ENCODE peak calls at places on chromosomes 16 and 17, in six cellular contexts. One of them, this sample, is unnamed.
A peak's percentile ranks its signal among the peaks of the same experiment; 100 is the strongest.

GRCh38 chr17:56593741-56594527 is 435 bp downstream of the NOG start:
- DNase-seq in NCI-H2227 treated with DMSO at 0.1 percent for 48 hours: peak; percentile 61
- DNase-seq in EL: peak; percentile 83
- DNase-seq in progenitor cell of endocrine pancreas: peak; percentile 52
- DNase-seq in memory B cell: peak; percentile 37
- DNase-seq in choroid plexus epithelial cell: peak; percentile 61
- DNase-seq in this sample: peak; percentile 81

GRCh38 chr16:87360862-87361610 is 22.5 kb downstream of the FBXO31 start:
- DNase-seq in NCI-H2227 treated with DMSO at 0.1 percent for 48 hours: no peak
- DNase-seq in EL: no peak
- DNase-seq in progenitor cell of endocrine pancreas: no peak
- DNase-seq in memory B cell: no peak
- DNase-seq in choroid plexus epithelial cell: no peak
- DNase-seq in this sample: no peak

GRCh38 chr17:56937688-56938087 is 23.2 kb downstream of the COIL start:
- DNase-seq in NCI-H2227 treated with DMSO at 0.1 percent for 48 hours: no peak
- DNase-seq in EL: peak; percentile 36
- DNase-seq in progenitor cell of endocrine pancreas: no peak
- DNase-seq in memory B cell: no peak
- DNase-seq in choroid plexus epithelial cell: no peak
- DNase-seq in this sample: no peak

GRCh38 chr16:28180660-28181556 is 30.9 kb downstream of the XPO6 start:
- DNase-seq in NCI-H2227 treated with DMSO at 0.1 percent for 48 hours: no peak
- DNase-seq in EL: peak; percentile 69
- DNase-seq in progenitor cell of endocrine pancreas: no peak
- DNase-seq in memory B cell: no peak
- DNase-seq in choroid plexus epithelial cell: peak; percentile 60
- DNase-seq in this sample: no peak

GRCh38 chr16:58507195-58507962 is 7.4 kb downstream of the NDRG4 start:
- DNase-seq in NCI-H2227 treated with DMSO at 0.1 percent for 48 hours: no peak
- DNase-seq in EL: no peak
- DNase-seq in progenitor cell of endocrine pancreas: no peak
- DNase-seq in memory B cell: no peak
- DNase-seq in choroid plexus epithelial cell: no peak
- DNase-seq in this sample: no peak

GRCh38 chr16:66894948-66895696 is 14.8 kb downstream of the PDP2 start:
- DNase-seq in NCI-H2227 treated with DMSO at 0.1 percent for 48 hours: peak; percentile 52
- DNase-seq in EL: peak; percentile 75
- DNase-seq in progenitor cell of endocrine pancreas: peak; percentile 45
- DNase-seq in memory B cell: peak; percentile 40
- DNase-seq in choroid plexus epithelial cell: peak; percentile 86
- DNase-seq in this sample: no peak

GRCh38 chr17:31508310-31509094 is 117.0 kb downstream of the RAB11FIP4 start:
- DNase-seq in NCI-H2227 treated with DMSO at 0.1 percent for 48 hours: no peak
- DNase-seq in EL: no peak
- DNase-seq in progenitor cell of endocrine pancreas: no peak
- DNase-seq in memory B cell: peak; percentile 41
- DNase-seq in choroid plexus epithelial cell: no peak
- DNase-seq in this sample: no peak

GRCh38 chr16:67966549-67967182 is 1.8 kb downstream of the SLC12A4 start:
- DNase-seq in NCI-H2227 treated with DMSO at 0.1 percent for 48 hours: no peak
- DNase-seq in EL: peak; percentile 75
- DNase-seq in progenitor cell of endocrine pancreas: no peak
- DNase-seq in memory B cell: no peak
- DNase-seq in choroid plexus epithelial cell: peak; percentile 37
- DNase-seq in this sample: no peak

GRCh38 chr16:55346475-55346874 is 22.5 kb downstream of the IRX6 start:
- DNase-seq in NCI-H2227 treated with DMSO at 0.1 percent for 48 hours: no peak
- DNase-seq in EL: no peak
- DNase-seq in progenitor cell of endocrine pancreas: no peak
- DNase-seq in memory B cell: no peak
- DNase-seq in choroid plexus epithelial cell: no peak
- DNase-seq in this sample: no peak

GRCh38 chr17:40915199-40915661 is 22.2 kb downstream of the KRT23 start:
- DNase-seq in NCI-H2227 treated with DMSO at 0.1 percent for 48 hours: no peak
- DNase-seq in EL: peak; percentile 97
- DNase-seq in progenitor cell of endocrine pancreas: no peak
- DNase-seq in memory B cell: no peak
- DNase-seq in choroid plexus epithelial cell: peak; percentile 95
- DNase-seq in this sample: no peak

GRCh38 chr16:84922351-84923135 is 88.8 kb downstream of the ZDHHC7 start:
- DNase-seq in NCI-H2227 treated with DMSO at 0.1 percent for 48 hours: no peak
- DNase-seq in EL: no peak
- DNase-seq in progenitor cell of endocrine pancreas: no peak
- DNase-seq in memory B cell: no peak
- DNase-seq in choroid plexus epithelial cell: peak; percentile 25
- DNase-seq in this sample: no peak

GRCh38 chr17:59641799-59642484 is 22.2 kb downstream of the CLTC start:
- DNase-seq in NCI-H2227 treated with DMSO at 0.1 percent for 48 hours: no peak
- DNase-seq in EL: no peak
- DNase-seq in progenitor cell of endocrine pancreas: no peak
- DNase-seq in memory B cell: no peak
- DNase-seq in choroid plexus epithelial cell: no peak
- DNase-seq in this sample: no peak

GRCh38 chr16:53022374-53022773 is 30.3 kb downstream of the CHD9NB start:
- DNase-seq in NCI-H2227 treated with DMSO at 0.1 percent for 48 hours: peak; percentile 48
- DNase-seq in EL: peak; percentile 51
- DNase-seq in progenitor cell of endocrine pancreas: peak; percentile 28
- DNase-seq in memory B cell: no peak
- DNase-seq in choroid plexus epithelial cell: peak; percentile 68
- DNase-seq in this sample: no peak

GRCh38 chr17:14123579-14124278 is 54.4 kb downstream of the COX10 start:
- DNase-seq in NCI-H2227 treated with DMSO at 0.1 percent for 48 hours: no peak
- DNase-seq in EL: no peak
- DNase-seq in progenitor cell of endocrine pancreas: no peak
- DNase-seq in memory B cell: no peak
- DNase-seq in choroid plexus epithelial cell: no peak
- DNase-seq in this sample: no peak

GRCh38 chr17:31144427-31144826 is 49.6 kb downstream of the NF1 start:
- DNase-seq in NCI-H2227 treated with DMSO at 0.1 percent for 48 hours: no peak
- DNase-seq in EL: no peak
- DNase-seq in progenitor cell of endocrine pancreas: no peak
- DNase-seq in memory B cell: no peak
- DNase-seq in choroid plexus epithelial cell: no peak
- DNase-seq in this sample: no peak

GRCh38 chr17:20944014-20944905 is 98.6 kb downstream of the USP22 start:
- DNase-seq in NCI-H2227 treated with DMSO at 0.1 percent for 48 hours: no peak
- DNase-seq in EL: no peak
- DNase-seq in progenitor cell of endocrine pancreas: peak; percentile 19
- DNase-seq in memory B cell: no peak
- DNase-seq in choroid plexus epithelial cell: peak; percentile 60
- DNase-seq in this sample: no peak